ENCODE peak calls at places on chromosomes 7 and 10, in five cellular contexts. F, G, Y, C and I are unnamed samples.

GRCh38 chr10:124290095-124290795 is 128.5 kb downstream of the OAT start:
- DNase-seq in F (peak), G (no peak), Y (no peak), C (no peak), I (no peak)

GRCh38 chr7:151390594-151391357 is 19.1 kb downstream of the WDR86 start:
- DNase-seq in F (peak), G (no peak), Y (no peak), C (no peak), I (no peak)

GRCh38 chr7:121449304-121449703 is 53.2 kb upstream of the FAM3C start:
- DNase-seq in F (no peak), G (no peak), Y (no peak), C (no peak), I (no peak)

GRCh38 chr7:14691597-14692203 is 210.9 kb downstream of the DGKB start:
- DNase-seq in F (peak), G (no peak), Y (peak), C (peak), I (no peak)

GRCh38 chr7:159036916-159037605 is 107.6 kb downstream of the VIPR2 start:
- DNase-seq in F (no peak), G (no peak), Y (no peak), C (no peak), I (no peak)

GRCh38 chr7:136006208-136006607 is 29.0 kb upstream of the MTPN start:
- DNase-seq in F (no peak), G (no peak), Y (no peak), C (no peak), I (no peak)

GRCh38 chr10:81576336-81576735 is 298.7 kb upstream of the NRG3 start:
- DNase-seq in F (no peak), G (no peak), Y (no peak), C (no peak), I (no peak)

GRCh38 chr10:88848499-88848898 is 3.1 kb downstream of the ANKRD22 start:
- DNase-seq in F (no peak), G (no peak), Y (no peak), C (no peak), I (peak)

GRCh38 chr10:86345296-86346168 is 21.1 kb downstream of the GRID1 start:
- DNase-seq in F (peak), G (no peak), Y (no peak), C (no peak), I (no peak)

GRCh38 chr10:124047427-124048157 is 45.8 kb downstream of the CHST15 start:
- DNase-seq in F (peak), G (no peak), Y (no peak), C (no peak), I (no peak)